ENCODE peak calls at places on chromosomes 4 and X, in five cellular contexts. V, U, Y, O and A are unnamed samples.

GRCh38 chr4:123288309-123289025 is 108.1 kb upstream of the SPRY1 start:
- DNase-seq in V (no peak), Y (no peak), O (no peak), U (no peak), A (no peak)

GRCh38 chr4:47674173-47674572 is 163.7 kb downstream of the CORIN start:
- DNase-seq in O (no peak), U (no peak), Y (no peak), V (no peak), A (no peak)

GRCh38 chr4:153207561-153207960 is 3.3 kb downstream of the TRIM2 start:
- DNase-seq in O (no peak), V (peak), U (no peak), Y (peak), A (no peak)

GRCh38 chrX:49192722-49193328 is 6.7 kb upstream of the PRICKLE3 start:
- DNase-seq in U (no peak), Y (no peak), V (peak), O (no peak), A (peak)

GRCh38 chr4:15778191-15778741 is at the start of gene CD38:
- DNase-seq in U (no peak), Y (peak), O (peak), V (no peak), A (no peak)

GRCh38 chrX:49884290-49884862 is 5.1 kb downstream of the USP27X start:
- DNase-seq in Y (peak), O (peak), U (peak), V (peak), A (peak)

GRCh38 chrX:116384406-116384805 is 52.0 kb upstream of the SLC6A14 start:
- DNase-seq in Y (no peak), U (no peak), V (peak), O (no peak), A (peak)

GRCh38 chr4:54439831-54440243 is 210.7 kb downstream of the PDGFRA start:
- DNase-seq in U (no peak), Y (no peak), V (peak), O (no peak), A (peak)

GRCh38 chr4:89358935-89359364 is 51.4 kb upstream of the GPRIN3 start:
- DNase-seq in U (no peak), V (no peak), O (no peak), Y (no peak), A (no peak)

GRCh38 chr4:131974730-131975129 is 1174.4 kb upstream of the PCDH10 start:
- DNase-seq in O (no peak), V (no peak), Y (no peak), U (no peak), A (peak)

DNA sequence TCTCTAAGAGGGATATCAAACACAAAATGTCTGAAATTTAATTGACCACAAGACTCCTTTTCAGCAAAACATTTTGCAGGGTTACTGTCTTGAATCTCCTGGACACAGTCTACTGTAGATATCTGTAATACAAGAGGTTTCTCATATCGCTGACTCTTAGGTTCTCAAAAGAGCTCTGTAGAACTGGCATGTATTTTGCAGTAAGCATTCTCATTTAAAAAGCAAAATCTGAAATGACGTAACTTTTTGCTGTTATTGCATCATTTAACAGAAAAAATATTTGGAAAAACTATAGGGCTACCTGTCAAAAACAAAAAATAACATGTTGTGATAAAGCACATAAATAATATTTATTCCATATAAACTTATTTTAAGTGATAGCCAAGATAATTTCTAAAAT is 114.2 kb downstream of the CDS1 start:
- DNase-seq in Y (no peak), U (no peak), O (no peak), V (no peak), A (peak)
- TF ChIP-seq CTCF in Y (no peak), U (no peak), O (no peak), V (no peak), A (no peak)

GRCh38 chr4:93791570-93792195 is 36.9 kb upstream of the ATOH1 start:
- DNase-seq in V (peak), O (no peak), U (peak), Y (peak), A (peak)
- TF ChIP-seq CTCF in V (peak), O (no peak), U (peak), Y (peak), A (peak)

GRCh38 chrX:150954951-150955350 is 28.2 kb upstream of the HMGB3 start:
- DNase-seq in U (no peak), V (no peak), Y (no peak), O (no peak), A (no peak)
- TF ChIP-seq CTCF in U (no peak), V (no peak), Y (no peak), O (no peak), A (no peak)

GRCh38 chr4:42306221-42307109 is 90.8 kb upstream of the SHISA3 start:
- DNase-seq in U (no peak), O (no peak), V (no peak), Y (no peak), A (no peak)

DNA sequence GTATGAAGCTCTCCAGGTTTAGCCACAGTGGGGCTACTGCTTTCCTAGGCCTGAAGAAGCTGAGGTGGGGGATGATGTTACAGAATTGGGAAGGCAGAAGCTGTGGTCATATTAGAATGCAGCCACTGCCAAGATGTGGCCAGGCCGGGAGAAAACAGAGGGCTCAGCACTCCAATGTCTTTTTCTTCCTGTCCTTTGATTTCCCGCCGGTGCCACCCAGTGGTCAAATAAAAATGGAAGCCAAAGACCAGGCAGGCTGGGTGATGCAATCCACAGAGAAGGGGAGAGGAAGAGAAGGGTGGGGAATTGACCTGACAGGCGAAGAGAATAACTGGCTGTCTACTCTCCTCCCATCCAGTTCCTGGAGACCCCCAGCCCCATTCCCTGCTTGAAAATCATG is 94.9 kb upstream of the SHISA3 start:
- DNase-seq in Y (peak), V (peak), U (no peak), O (no peak), A (no peak)
- TF ChIP-seq CTCF in Y (no peak), V (peak), U (peak), O (no peak), A (peak)

DNA sequence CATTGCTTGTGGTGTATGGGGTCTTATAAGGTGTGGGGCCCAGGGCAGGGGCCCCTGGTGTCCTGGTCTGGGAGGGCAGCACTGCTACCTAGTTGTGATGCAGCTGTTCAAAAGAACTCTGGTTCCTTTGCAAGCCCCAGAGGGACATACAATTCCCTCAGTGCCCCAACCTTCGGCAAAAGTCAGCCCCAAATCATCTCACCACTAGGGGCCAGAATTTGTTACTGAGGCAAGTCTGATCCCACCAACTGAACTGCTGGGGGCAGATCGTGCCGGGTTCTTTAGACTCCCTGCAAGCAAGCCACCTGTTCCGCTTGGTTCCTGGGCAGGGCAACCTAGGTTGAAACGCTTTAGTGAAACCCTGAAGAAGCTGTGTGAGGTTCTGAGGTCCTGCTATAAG is 180.1 kb upstream of the S100G start:
- DNase-seq in Y (no peak), O (no peak), U (no peak), V (no peak), A (no peak)
- TF ChIP-seq CTCF in Y (no peak), O (no peak), U (peak), V (no peak), A (no peak)

DNA sequence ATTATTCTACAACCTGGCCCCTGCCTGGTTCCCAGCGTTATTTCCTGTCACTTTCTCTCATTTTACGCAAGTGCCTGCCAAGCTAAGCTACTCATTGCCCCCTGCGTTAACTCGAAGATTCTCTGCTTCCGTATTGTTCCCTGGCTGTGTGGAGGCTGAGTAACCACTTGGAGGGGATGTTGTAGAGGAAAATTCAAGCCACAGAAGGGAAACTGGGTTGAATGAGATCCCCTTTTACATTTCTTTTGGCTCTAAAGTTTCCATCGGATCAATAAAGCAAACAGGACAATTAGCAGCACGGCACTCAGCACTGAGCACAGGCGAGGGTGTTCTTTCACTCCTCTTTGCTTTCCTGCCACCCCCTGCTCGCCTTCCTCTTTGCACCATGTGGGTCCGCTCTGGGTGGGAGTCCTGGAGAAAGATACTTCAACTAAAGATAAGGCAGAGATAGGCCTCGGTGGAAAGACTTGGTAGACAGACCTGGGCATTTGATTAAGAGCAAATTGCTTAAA is 4.2 kb upstream of the TMSB4X start:
- DNase-seq in U (no peak), V (peak), O (no peak), Y (no peak), A (peak)
- TF ChIP-seq CTCF in U (peak), V (peak), O (no peak), Y (no peak), A (peak)

GRCh38 chr4:26458104-26458503 is 32.2 kb downstream of the CCKAR start:
- DNase-seq in Y (no peak), V (peak), U (no peak), O (no peak), A (peak)
- TF ChIP-seq CTCF in Y (no peak), V (peak), U (no peak), O (no peak), A (no peak)

GRCh38 chr4:41990383-41991111 is at the start of gene SLC30A9:
- DNase-seq in O (peak), U (peak), Y (peak), V (peak), A (peak)

GRCh38 chr4:41992967-41993857 is 2.9 kb downstream of the SLC30A9 start:
- DNase-seq in O (no peak), V (no peak), Y (no peak), U (no peak), A (no peak)

GRCh38 chr4:41991916-41992767 is 1.8 kb downstream of the SLC30A9 start:
- DNase-seq in V (peak), Y (no peak), U (no peak), O (no peak), A (peak)

GRCh38 chr4:41998019-41998418 is 7.7 kb downstream of the SLC30A9 start:
- DNase-seq in U (no peak), V (no peak), O (no peak), Y (no peak), A (no peak)

DNA sequence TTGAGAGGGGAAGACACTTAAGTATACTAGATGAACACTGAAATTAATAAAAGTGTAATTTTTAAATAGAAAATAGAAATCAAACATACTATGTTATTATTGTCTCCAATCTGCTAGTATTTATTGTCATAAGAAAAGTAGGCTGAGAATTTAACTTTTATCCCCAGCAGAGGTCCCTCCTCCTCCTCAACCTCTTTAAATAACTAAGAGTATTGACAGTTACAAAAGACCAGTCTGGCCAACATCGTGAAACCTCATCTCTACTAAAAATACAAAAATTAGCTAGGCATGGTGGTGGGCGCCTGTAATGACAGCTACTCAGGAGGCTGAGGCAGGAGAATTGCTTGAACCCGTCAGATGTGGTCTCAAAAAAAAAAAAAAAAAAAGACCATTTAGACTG is 4.1 kb downstream of the SLC30A9 start:
- DNase-seq in U (no peak), Y (no peak), V (no peak), O (no peak), A (no peak)
- TF ChIP-seq CTCF in U (peak), Y (no peak), V (no peak), O (no peak), A (no peak)

GRCh38 chr4:21181716-21182115 is 481.5 kb downstream of the PACRGL start:
- DNase-seq in V (no peak), Y (no peak), O (no peak), U (no peak), A (peak)

DNA sequence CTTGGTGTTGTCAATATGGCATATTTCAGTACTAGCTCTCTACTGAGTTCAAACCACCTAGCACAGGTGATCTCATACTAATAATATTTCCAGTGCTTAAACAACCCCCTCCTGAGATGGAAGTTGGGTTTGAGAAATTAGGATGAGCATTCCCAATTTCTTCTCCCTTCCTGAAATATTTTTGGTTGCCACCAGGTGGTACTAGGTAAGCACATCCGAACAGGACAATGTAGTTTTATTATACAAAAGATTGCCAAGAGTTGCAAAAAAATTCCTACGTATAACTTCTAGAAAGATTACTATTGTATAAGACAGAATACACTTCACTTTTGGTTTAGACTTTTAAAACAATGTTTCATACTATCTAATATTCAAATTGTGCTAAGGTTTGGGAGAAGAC is 484.5 kb downstream of the PACRGL start:
- DNase-seq in V (no peak), Y (no peak), U (no peak), O (no peak), A (no peak)
- TF ChIP-seq CTCF in V (no peak), Y (peak), U (no peak), O (no peak), A (no peak)